ENCODE peak calls at places on chromosomes 13 and 19, in ten cellular contexts. E is spleen; M is K562; T is thoracic aorta; R is mesenchymal stem cell; L is cardiac muscle cell; B is CD8-positive, alpha-beta memory T cell; U is PC-3; I is brain microvascular endothelial cell; O is psoas muscle. S is an unnamed sample. For H3K36me3, the result is how much of the 10 kb centered on the place peaks cover.

GRCh38 chr19:12841094-12841493 is 2.8 kb downstream of the MAST1 start:
- DNase-seq in M (peak), E (no peak), U (no peak), O (no peak), R (peak), B (no peak), T (no peak), L (peak), I (no peak), S (no peak)

GRCh38 chr13:44816701-44817684 is 172.3 kb downstream of the NUFIP1 start:
- DNase-seq in I (peak), E (no peak), R (peak), T (no peak), L (no peak), U (peak), O (no peak), B (no peak), M (no peak), S (no peak)

GRCh38 chr13:102141625-102142472 is 260.0 kb downstream of the FGF14 start:
- DNase-seq in I (no peak), M (peak), E (no peak), T (no peak), U (peak), L (peak), R (peak), O (no peak), B (no peak), S (no peak)

GRCh38 chr13:26022538-26023292 is 29.1 kb downstream of the SHISA2 start:
- DNase-seq in O (peak), T (peak), R (peak), I (peak), L (peak), B (no peak), U (peak), M (no peak), E (no peak), S (peak)

GRCh38 chr13:66660013-66660804 is 569.9 kb downstream of the PCDH9 start:
- DNase-seq in L (no peak), B (no peak), U (peak), I (peak), R (peak), E (no peak), T (no peak), O (no peak), M (no peak), S (no peak)

GRCh38 chr19:45514376-45515051 is 7.2 kb downstream of the VASP start:
- DNase-seq in L (no peak), T (no peak), U (no peak), E (no peak), I (no peak), O (no peak), M (peak), B (no peak), R (no peak), S (no peak)

GRCh38 chr19:17411801-17412200 is 6.4 kb upstream of the BST2 start:
- DNase-seq in M (no peak), B (no peak), R (no peak), O (no peak), E (no peak), L (no peak), I (no peak), U (no peak), T (no peak), S (no peak)

GRCh38 chr13:109760372-109760771 is 26.0 kb downstream of the IRS2 start:
- DNase-seq in E (no peak), R (no peak), B (no peak), O (no peak), L (no peak), T (no peak), U (no peak), I (no peak), M (no peak), S (no peak)

GRCh38 chr13:110562696-110563462 is 1.4 kb upstream of the RAB20 start:
- DNase-seq in U (no peak), I (no peak), E (no peak), T (no peak), O (no peak), L (no peak), M (no peak), B (no peak), R (no peak), S (no peak)

GRCh38 chr19:57812201-57812600 is 2.5 kb downstream of the ZNF552 start:
- DNase-seq in T (no peak), I (no peak), U (no peak), B (no peak), E (no peak), M (no peak), O (no peak), R (peak), L (no peak), S (no peak)

GRCh38 chr19:1465191-1466016 is 13.6 kb downstream of the C19orf25 start:
- DNase-seq in L (peak), M (no peak), B (no peak), U (no peak), R (peak), O (peak), T (no peak), E (peak), I (no peak), S (no peak)

GRCh38 chr13:45340422-45341033 is 455 bp downstream of the TPT1 start:
- DNase-seq in R (peak), T (peak), B (peak), O (peak), E (peak), L (peak), U (peak), I (peak), M (peak), S (peak)

GRCh38 chr19:8517551-8518442 is 3.8 kb upstream of the ZNF414 start:
- DNase-seq in R (peak), O (no peak), T (no peak), B (peak), E (peak), U (no peak), I (no peak), L (no peak), M (no peak), S (no peak)

GRCh38 chr19:18416778-18417249 is 2.4 kb upstream of the SSBP4 start:
- DNase-seq in T (peak), I (peak), B (peak), E (peak), L (peak), U (peak), M (peak), R (peak), O (peak), S (peak)

GRCh38 chr13:110155072-110155471 is 151.9 kb downstream of the COL4A1 start:
- DNase-seq in E (no peak), M (no peak), U (no peak), B (no peak), I (no peak), L (no peak), R (no peak), T (no peak), O (no peak), S (no peak)

GRCh38 chr13:89687066-89687465 is 1660.4 kb upstream of the MIR17HG start:
- DNase-seq in L (no peak), R (no peak), B (no peak), T (no peak), M (no peak), E (no peak), I (no peak), O (no peak), U (no peak), S (no peak)

GRCh38 chr19:12194827-12195500 is 32.1 kb downstream of the ZNF136 start:
- DNase-seq in O (peak), E (peak), R (no peak), U (no peak), T (peak), M (no peak), B (peak), I (peak), L (no peak), S (peak)

GRCh38 chr13:44013666-44014291 is 134.1 kb downstream of the LACC1 start:
- DNase-seq in T (no peak), O (no peak), U (peak), E (no peak), R (peak), I (peak), B (no peak), M (no peak), L (no peak), S (no peak)

GRCh38 chr13:69287050-69287698 is 820.5 kb upstream of the ATXN8OS start:
- DNase-seq in M (no peak), U (no peak), I (no peak), O (no peak), T (no peak), B (no peak), L (no peak), E (peak), R (no peak), S (no peak)

GRCh38 chr19:5136060-5136855 is 167.3 kb downstream of the KDM4B start:
- DNase-seq in I (no peak), L (no peak), E (no peak), U (no peak), B (no peak), T (no peak), M (no peak), R (no peak), O (no peak), S (no peak)
- H3K36me3 ChIP-seq in I (under half), L (under half), E (half or more), U (under half), B (under half), T (under half), M (half or more), R (half or more), O (half or more), S (under half)

DNA sequence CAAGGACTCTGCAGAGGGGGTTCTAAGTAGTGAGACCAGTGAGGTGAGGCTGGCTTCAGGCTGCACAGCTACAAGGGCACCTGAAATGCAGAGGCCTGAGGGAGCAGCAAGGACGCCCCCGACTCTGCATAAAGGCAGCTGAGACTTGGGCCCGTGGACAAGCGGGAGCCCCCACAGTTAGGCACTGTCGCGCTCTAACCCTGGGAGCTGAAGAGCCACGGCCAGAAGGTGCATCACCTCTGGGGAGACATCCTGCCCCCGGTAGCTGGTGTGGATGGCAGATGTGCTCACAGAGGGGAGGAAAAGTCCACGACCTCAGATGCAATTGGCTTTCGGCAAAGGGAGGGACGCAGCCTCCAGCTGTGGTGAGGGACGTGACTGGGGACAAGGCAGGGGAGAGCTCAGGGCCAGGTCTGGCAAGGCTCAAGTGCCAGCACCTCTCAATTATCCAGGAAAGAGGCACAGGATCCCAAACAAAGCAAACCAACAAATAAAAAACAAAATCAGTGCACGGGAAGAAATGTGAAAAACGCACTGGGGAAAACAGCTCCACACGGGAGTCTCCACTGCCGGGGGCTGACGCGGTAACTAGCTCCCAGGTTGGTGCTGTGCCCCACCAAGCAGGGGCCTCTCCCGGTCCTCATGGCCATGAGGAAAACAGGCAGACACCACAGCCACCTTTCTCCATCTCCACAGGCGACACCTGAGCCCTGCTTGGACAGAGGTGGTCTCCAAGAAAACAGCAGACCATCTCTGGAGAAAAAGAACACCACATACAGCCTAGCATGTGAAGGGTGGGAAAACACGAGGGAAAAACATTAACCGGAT is 23.0 kb upstream of the PLPP2 start:
- DNase-seq in M (no peak), O (no peak), B (no peak), T (no peak), L (no peak), I (no peak), E (peak), U (no peak), R (no peak), S (no peak)
- H3K36me3 ChIP-seq in M (half or more), O (under half), B (under half), T (under half), L (under half), I (under half), E (under half), U (under half), R (half or more), S (under half)

GRCh38 chr19:19498255-19498991 is 16.9 kb downstream of the TSSK6 start:
- DNase-seq in M (no peak), B (no peak), U (no peak), L (no peak), I (no peak), R (no peak), O (no peak), E (peak), T (no peak), S (no peak)

GRCh38 chr19:19502281-19502680 is 13.1 kb downstream of the TSSK6 start:
- DNase-seq in M (no peak), B (no peak), E (peak), O (no peak), T (no peak), U (no peak), I (no peak), R (no peak), L (no peak), S (no peak)

GRCh38 chr19:19501798-19502197 is 13.6 kb downstream of the TSSK6 start:
- DNase-seq in T (no peak), B (no peak), O (no peak), M (no peak), L (no peak), I (no peak), E (peak), R (no peak), U (no peak), S (no peak)

GRCh38 chr19:19500975-19501644 is 14.2 kb downstream of the TSSK6 start:
- DNase-seq in B (no peak), I (no peak), T (no peak), U (no peak), M (no peak), R (no peak), O (no peak), E (peak), L (no peak), S (no peak)

GRCh38 chr19:19499272-19499995 is 15.9 kb downstream of the TSSK6 start:
- DNase-seq in U (no peak), I (no peak), M (no peak), R (no peak), O (no peak), T (no peak), B (no peak), L (no peak), E (peak), S (no peak)
- H3K36me3 ChIP-seq in U (under half), I (half or more), M (half or more), R (half or more), O (half or more), T (half or more), B (half or more), L (under half), E (half or more), S (under half)

GRCh38 chr19:10252707-10253106 is 693 bp downstream of the MRPL4 start:
- DNase-seq in U (no peak), M (peak), B (no peak), E (no peak), R (no peak), O (no peak), T (no peak), L (no peak), I (no peak), S (no peak)

GRCh38 chr19:10256970-10257615 is 5.1 kb downstream of the MRPL4 start:
- DNase-seq in O (no peak), R (no peak), B (no peak), M (no peak), E (no peak), L (no peak), I (no peak), U (no peak), T (no peak), S (no peak)

GRCh38 chr19:10254244-10254643 is 2.2 kb downstream of the MRPL4 start:
- DNase-seq in L (no peak), R (no peak), T (no peak), I (no peak), E (no peak), B (no peak), M (no peak), O (no peak), U (no peak), S (no peak)

GRCh38 chr19:10256551-10256950 is 4.5 kb downstream of the MRPL4 start:
- DNase-seq in T (no peak), E (no peak), M (no peak), B (no peak), R (no peak), U (no peak), I (no peak), L (no peak), O (no peak), S (no peak)

GRCh38 chr19:10255358-10255757 is 3.3 kb downstream of the MRPL4 start:
- DNase-seq in T (no peak), E (no peak), B (no peak), L (no peak), R (no peak), M (no peak), U (no peak), O (no peak), I (no peak), S (no peak)
- H3K36me3 ChIP-seq in T (under half), E (under half), B (under half), L (under half), R (half or more), M (half or more), U (under half), O (half or more), I (under half), S (under half)

GRCh38 chr19:38889803-38890202 is 9.6 kb downstream of the SIRT2 start:
- DNase-seq in M (no peak), E (no peak), O (no peak), R (no peak), I (no peak), L (no peak), T (no peak), B (no peak), U (no peak), S (no peak)
- H3K36me3 ChIP-seq in M (under half), E (under half), O (half or more), R (half or more), I (under half), L (under half), T (under half), B (under half), U (under half), S (under half)

S was measured in lung.